ENCODE peak calls at places on chromosomes 11 and 22, in ten cellular contexts. U is mucosa of descending colon, S is pancreas, T is mammary epithelial cell, K is adipocyte, G is esophagus squamous epithelium, V is body of pancreas, J is uterus, Z is stomach, I is cardiac muscle cell. C is an unnamed sample. For H3K9me3, H3K36me3 and H3K4me1, the result is how much of the 10 kb centered on the place peaks cover.

GRCh38 chr11:111441443-111441842 is 62.4 kb upstream of the POU2AF1 start:
- DNase-seq in U (no peak), S (no peak), T (peak), K (peak), G (no peak), V (no peak), J (peak), Z (no peak), I (peak), C (no peak)

GRCh38 chr11:73461844-73462435 is 85.7 kb downstream of the RELT start:
- DNase-seq in U (no peak), S (no peak), T (no peak), K (no peak), G (no peak), V (no peak), J (no peak), Z (no peak), I (no peak), C (no peak)

GRCh38 chr11:123799438-123799837 is 6.7 kb downstream of the OR6M1 start:
- DNase-seq in U (no peak), S (no peak), T (no peak), K (no peak), G (no peak), V (peak), J (no peak), Z (no peak), I (no peak), C (no peak)

GRCh38 chr22:44404341-44405020 is 91.7 kb upstream of the SHISAL1 start:
- DNase-seq in U (no peak), S (no peak), T (no peak), K (no peak), G (no peak), V (peak), J (no peak), Z (no peak), I (no peak), C (no peak)

GRCh38 chr22:49767355-49768062 is 60.2 kb downstream of the BRD1 start:
- DNase-seq in U (peak), S (no peak), T (peak), K (peak), G (no peak), V (no peak), J (no peak), Z (no peak), I (peak), C (no peak)

GRCh38 chr22:23109079-23109347 is 32.8 kb downstream of the RSPH14 start:
- DNase-seq in U (no peak), S (no peak), T (no peak), K (no peak), G (no peak), V (no peak), J (no peak), Z (no peak), I (no peak), C (no peak)

GRCh38 chr11:115360186-115360824 is 143.9 kb downstream of the CADM1 start:
- DNase-seq in U (no peak), S (no peak), T (no peak), K (no peak), G (no peak), V (no peak), J (no peak), Z (no peak), I (no peak), C (no peak)

GRCh38 chr11:12318791-12319733 is 58.3 kb upstream of the PARVA start:
- DNase-seq in U (peak), S (no peak), T (no peak), K (peak), G (no peak), V (no peak), J (peak), Z (no peak), I (peak), C (no peak)

GRCh38 chr11:122747358-122747757 is 90.9 kb upstream of the CRTAM start:
- DNase-seq in U (no peak), S (no peak), T (no peak), K (no peak), G (no peak), V (no peak), J (no peak), Z (no peak), I (no peak), C (no peak)

GRCh38 chr11:452203-452744 is 2.2 kb downstream of the PTDSS2 start:
- DNase-seq in U (no peak), S (peak), T (no peak), K (no peak), G (no peak), V (no peak), J (no peak), Z (no peak), I (no peak), C (no peak)

GRCh38 chr22:22907551-22908494 is 20.2 kb downstream of the IGLL5 start:
- DNase-seq in U (no peak), S (no peak), T (no peak), K (no peak), G (no peak), V (no peak), J (no peak), Z (no peak), I (no peak), C (no peak)

GRCh38 chr22:38696606-38697005 is 4.1 kb downstream of the JOSD1 start:
- DNase-seq in U (no peak), S (no peak), T (peak), K (peak), G (no peak), V (no peak), J (no peak), Z (no peak), I (peak), C (no peak)

GRCh38 chr22:25461301-25461700 is 103.2 kb upstream of the GRK3 start:
- DNase-seq in U (no peak), S (no peak), T (no peak), K (no peak), G (no peak), V (no peak), J (no peak), Z (no peak), I (no peak), C (no peak)

GRCh38 chr11:110979696-110980095 is 265.8 kb upstream of the POU2AF2 start:
- DNase-seq in U (no peak), S (no peak), T (peak), K (no peak), G (no peak), V (no peak), J (no peak), Z (no peak), I (no peak), C (no peak)

GRCh38 chr11:118536726-118537125 is 5.7 kb downstream of the TMEM25 start:
- DNase-seq in U (no peak), S (no peak), T (peak), K (no peak), G (no peak), V (no peak), J (no peak), Z (no peak), I (no peak), C (no peak)

GRCh38 chr11:76798656-76799055 is 15.5 kb downstream of the TSKU start:
- DNase-seq in U (no peak), S (no peak), T (no peak), K (no peak), G (no peak), V (no peak), J (no peak), Z (no peak), I (no peak), C (no peak)

GRCh38 chr22:30332551-30332950 is 5.8 kb upstream of the TBC1D10A start:
- DNase-seq in U (no peak), S (no peak), T (no peak), K (no peak), G (no peak), V (no peak), J (no peak), Z (no peak), I (no peak), C (no peak)

GRCh38 chr11:129896062-129896461 is 684 bp upstream of the NFRKB start:
- DNase-seq in U (peak), S (no peak), T (no peak), K (no peak), G (no peak), V (no peak), J (no peak), Z (no peak), I (no peak), C (no peak)

GRCh38 chr22:50305658-50306566 is 1.5 kb downstream of the PLXNB2 start:
- DNase-seq in U (peak), S (peak), T (peak), K (peak), G (no peak), V (peak), J (peak), Z (peak), I (peak), C (peak)

GRCh38 chr11:119375629-119376196 is 5.8 kb downstream of the USP2 start:
- DNase-seq in U (no peak), S (peak), T (no peak), K (no peak), G (no peak), V (peak), J (peak), Z (no peak), I (peak), C (peak)

GRCh38 chr11:33695051-33695566 is 5.5 kb downstream of the C11orf91 start:
- DNase-seq in U (no peak), S (peak), T (no peak), K (no peak), G (no peak), V (peak), J (no peak), Z (peak), I (no peak), C (no peak)

GRCh38 chr11:11020747-11021149 is 162.9 kb upstream of the ZBED5 start:
- DNase-seq in U (no peak), S (no peak), T (no peak), K (no peak), G (no peak), V (no peak), J (no peak), Z (no peak), I (no peak), C (no peak)

GRCh38 chr11:121249039-121249663 is 43.4 kb upstream of the SC5D start:
- DNase-seq in U (no peak), S (no peak), T (peak), K (peak), G (no peak), V (no peak), J (no peak), Z (no peak), I (peak), C (no peak)

GRCh38 chr11:35127619-35128018 is 11.4 kb upstream of the CD44 start:
- DNase-seq in U (no peak), S (no peak), T (no peak), K (no peak), G (no peak), V (no peak), J (no peak), Z (no peak), I (no peak), C (no peak)

GRCh38 chr22:29539105-29539504 is 14.5 kb downstream of the THOC5 start:
- DNase-seq in U (no peak), S (no peak), T (no peak), K (no peak), G (no peak), V (no peak), J (no peak), Z (no peak), I (peak), C (no peak)

GRCh38 chr11:13717331-13717730 is 48.9 kb downstream of the FAR1 start:
- DNase-seq in U (no peak), S (no peak), T (peak), K (peak), G (no peak), V (no peak), J (no peak), Z (no peak), I (peak), C (no peak)

GRCh38 chr11:119198925-119199324 is 7.2 kb upstream of the CBL start:
- DNase-seq in U (no peak), S (no peak), T (no peak), K (no peak), G (no peak), V (no peak), J (no peak), Z (no peak), I (no peak), C (no peak)

GRCh38 chr11:130979386-130979972 is 63.2 kb upstream of the SNX19 start:
- DNase-seq in U (no peak), S (no peak), T (peak), K (peak), G (no peak), V (no peak), J (no peak), Z (no peak), I (peak), C (no peak)

GRCh38 chr11:77030834-77031414 is 3.3 kb upstream of the B3GNT6 start:
- DNase-seq in U (no peak), S (no peak), T (no peak), K (no peak), G (no peak), V (no peak), J (no peak), Z (no peak), I (no peak), C (no peak)

GRCh38 chr11:2655834-2656622 is 43.8 kb downstream of the KCNQ1OT1 start:
- DNase-seq in U (no peak), S (no peak), T (peak), K (peak), G (no peak), V (peak), J (no peak), Z (no peak), I (peak), C (no peak)

GRCh38 chr11:79054636-79055035 is 386.2 kb downstream of the TENM4 start:
- DNase-seq in U (no peak), S (no peak), T (peak), K (no peak), G (no peak), V (no peak), J (no peak), Z (no peak), I (peak), C (no peak)

GRCh38 chr22:19641254-19641982 is 72.9 kb upstream of the SEPTIN5 start:
- DNase-seq in U (peak), S (peak), T (peak), K (peak), G (no peak), V (peak), J (no peak), Z (no peak), I (peak), C (no peak)

DNA sequence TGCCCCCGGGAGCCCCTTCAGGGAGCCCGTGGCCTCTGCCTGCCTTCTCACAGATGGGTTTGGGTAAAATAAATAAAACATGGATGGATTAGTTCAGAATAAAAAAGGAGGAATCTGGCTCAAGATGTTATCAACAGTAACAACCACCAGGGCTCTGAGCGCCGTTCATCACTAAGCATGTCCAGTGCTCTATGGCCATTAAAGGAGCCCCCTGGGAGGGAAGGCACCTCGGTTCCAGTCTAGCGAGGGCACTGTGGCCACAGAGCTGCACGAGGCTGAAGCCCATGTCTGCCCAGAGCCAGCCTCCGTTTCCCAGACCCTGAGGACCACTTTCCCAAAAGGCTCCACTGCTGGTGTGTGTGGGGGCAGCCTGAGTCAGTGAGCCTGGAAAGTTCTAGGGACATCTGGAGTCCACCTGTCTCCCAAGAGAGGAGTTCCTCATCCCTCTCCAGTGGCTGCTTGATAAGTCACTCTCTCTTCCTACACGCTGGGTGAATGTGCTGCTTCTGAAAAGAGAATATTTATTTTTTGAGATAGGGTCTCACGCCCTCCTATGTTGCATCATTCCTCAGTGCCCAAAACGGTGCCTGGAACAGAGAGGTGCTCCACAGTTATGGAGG is 614.6 kb downstream of the TBC1D22A start:
- DNase-seq in U (no peak), S (no peak), T (no peak), K (no peak), G (no peak), V (peak), J (no peak), Z (no peak), I (no peak), C (peak)
- H3K9me3 ChIP-seq in U (under half), S (under half), T (under half), K (under half), G (under half), V (under half), J (under half), Z (under half), I (under half), C (under half)

GRCh38 chr11:18408558-18409242 is 3.4 kb upstream of the LDHC start:
- DNase-seq in U (no peak), S (no peak), T (peak), K (no peak), G (no peak), V (no peak), J (no peak), Z (no peak), I (no peak), C (no peak)
- H3K36me3 ChIP-seq in U (under half), S (under half), T (under half), K (half or more), G (half or more), V (under half), J (under half), Z (half or more), I (under half), C (under half)

DNA sequence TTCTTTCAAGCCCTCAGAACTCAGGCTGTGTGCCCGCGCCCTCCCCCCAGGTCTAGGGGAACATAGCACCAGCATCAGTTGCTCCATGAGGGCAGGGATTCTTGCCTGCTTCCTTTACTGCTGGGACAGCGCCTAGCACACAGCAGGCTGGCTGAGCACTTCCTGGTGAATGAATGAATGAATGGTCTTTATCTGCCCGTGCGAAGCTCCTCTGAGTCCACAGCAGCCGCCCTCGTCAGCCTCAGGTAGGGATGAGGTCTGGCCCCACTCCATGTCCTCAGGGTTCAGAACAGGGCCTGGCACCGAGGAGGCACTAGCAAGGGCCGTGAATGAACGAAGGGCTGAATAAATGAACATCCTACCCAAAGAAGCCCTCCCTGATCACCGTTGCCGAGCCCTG is 27.3 kb downstream of the ARRB1 start:
- DNase-seq in U (no peak), S (no peak), T (no peak), K (no peak), G (no peak), V (no peak), J (no peak), Z (no peak), I (no peak), C (no peak)
- H3K4me1 ChIP-seq in U (half or more), S (half or more), T (under half), K (under half), G (under half), V (half or more), J (under half), Z (half or more), I (under half), C (under half)

GRCh38 chr11:134539285-134539684 is 127.2 kb upstream of the B3GAT1 start:
- DNase-seq in U (no peak), S (no peak), T (no peak), K (no peak), G (no peak), V (no peak), J (no peak), Z (no peak), I (no peak), C (no peak)
- H3K9me3 ChIP-seq in U (under half), S (under half), T (under half), K (under half), G (under half), V (under half), J (under half), Z (under half), I (under half), C (under half)

GRCh38 chr11:116860303-116860702 is 22.9 kb upstream of the APOA1 start:
- DNase-seq in U (no peak), S (no peak), T (no peak), K (no peak), G (no peak), V (no peak), J (no peak), Z (no peak), I (no peak), C (no peak)
- H3K36me3 ChIP-seq in U (under half), S (half or more), T (under half), K (half or more), G (half or more), V (under half), J (under half), Z (half or more), I (half or more), C (under half)

DNA sequence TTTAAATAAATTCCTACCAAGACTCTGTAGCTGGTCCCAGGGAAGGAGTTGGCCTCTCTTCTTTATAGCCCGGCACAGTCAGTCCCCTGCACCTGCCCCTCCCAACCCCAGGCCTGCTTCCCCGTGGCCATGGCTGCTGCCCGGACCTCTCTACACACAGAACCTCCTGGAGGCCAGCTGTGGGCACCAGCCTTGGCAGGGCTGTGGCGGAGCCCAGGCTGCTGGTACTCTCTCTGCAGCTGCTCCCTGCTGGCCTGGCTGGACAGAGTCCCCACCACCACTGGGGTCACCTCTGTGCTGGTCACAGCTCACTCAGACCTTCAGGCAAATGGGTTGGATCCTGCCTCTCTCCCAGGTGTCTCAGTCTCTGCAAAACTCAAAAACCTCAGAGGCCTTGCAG is 69.3 kb downstream of the LRP5 start:
- DNase-seq in U (no peak), S (no peak), T (no peak), K (no peak), G (no peak), V (no peak), J (no peak), Z (peak), I (no peak), C (no peak)
- H3K4me1 ChIP-seq in U (under half), S (under half), T (under half), K (under half), G (under half), V (under half), J (under half), Z (half or more), I (under half), C (under half)

GRCh38 chr11:20015529-20016427 is 144.5 kb downstream of the DBX1 start:
- DNase-seq in U (no peak), S (no peak), T (peak), K (no peak), G (no peak), V (peak), J (no peak), Z (no peak), I (peak), C (no peak)
- H3K9me3 ChIP-seq in U (under half), S (under half), T (under half), K (under half), G (under half), V (under half), J (under half), Z (under half), I (under half), C (under half)

C was measured in ovary.